ENCODE peak calls at places on chromosome X, in eight cellular contexts. M is substantia nigra, A is IMR-90, H is NT2/D1, Z is H9, J is NCI-H2081, T is NCI-H1105, O is T-helper 9 cell. S is an unnamed sample.

GRCh38 chrX:154718607-154719006 is 32.3 kb downstream of the GAB3 start:
- DNase-seq in M (no peak), A (no peak), H (no peak), Z (no peak), J (no peak), T (no peak), O (no peak), S (no peak)

GRCh38 chrX:150255441-150256296 is 107.4 kb upstream of the MAMLD1 start:
- DNase-seq in M (no peak), A (no peak), H (no peak), Z (no peak), J (no peak), T (no peak), O (no peak), S (no peak)

GRCh38 chrX:12700745-12701144 is 90.5 kb upstream of the PRPS2 start:
- DNase-seq in M (no peak), A (no peak), H (no peak), Z (no peak), J (no peak), T (no peak), O (no peak), S (no peak)

GRCh38 chrX:39059866-39060265 is 258.6 kb downstream of the MID1IP1 start:
- DNase-seq in M (no peak), A (no peak), H (no peak), Z (no peak), J (no peak), T (no peak), O (no peak), S (no peak)

GRCh38 chrX:115054876-115055275 is 37.5 kb upstream of the IL13RA2 start:
- DNase-seq in M (no peak), A (no peak), H (no peak), Z (no peak), J (no peak), T (no peak), O (no peak), S (no peak)

GRCh38 chrX:2176733-2177132 is 324.0 kb downstream of the DHRSX start:
- DNase-seq in M (no peak), A (no peak), H (no peak), Z (no peak), J (no peak), T (no peak), O (no peak), S (no peak)

GRCh38 chrX:43720961-43721360 is 64.9 kb downstream of the MAOA start:
- DNase-seq in M (no peak), A (no peak), H (no peak), Z (no peak), J (no peak), T (no peak), O (no peak), S (no peak)

GRCh38 chrX:45445745-45446412 is 245.2 kb upstream of the DIPK2B start:
- DNase-seq in M (no peak), A (peak), H (no peak), Z (no peak), J (no peak), T (no peak), O (no peak), S (no peak)

GRCh38 chrX:115452256-115452655 is 108.7 kb upstream of the PLS3 start:
- DNase-seq in M (no peak), A (no peak), H (no peak), Z (no peak), J (no peak), T (no peak), O (no peak), S (no peak)

GRCh38 chrX:133482345-133483041 is 67.2 kb upstream of the GPC4 start:
- DNase-seq in M (no peak), A (peak), H (no peak), Z (no peak), J (no peak), T (no peak), O (no peak), S (no peak)

GRCh38 chrX:11791537-11791936 is 33.5 kb downstream of the MSL3 start:
- DNase-seq in M (no peak), A (no peak), H (no peak), Z (no peak), J (no peak), T (no peak), O (no peak), S (no peak)

GRCh38 chrX:475926-476723 is 89.4 kb upstream of the PPP2R3B start:
- DNase-seq in M (no peak), A (no peak), H (no peak), Z (no peak), J (no peak), T (no peak), O (no peak), S (no peak)